ENCODE peak calls at places on chromosomes 1 and 21, in ten cellular contexts. One of them, this sample, is unnamed.

GRCh38 chr1:64915381-64916274 is 50.7 kb downstream of the JAK1 start:
- DNase-seq in NCI-H1092 treated with DMSO at 0.1 percent for 48 hours: no peak
- DNase-seq in activated T-cell treated with anti-CD3 and anti-CD28 coated beads, Interleukin-2, amount 50 U/mL, for 72 hours: no peak
- DNase-seq in NB4: no peak
- DNase-seq in astrocyte of the spinal cord: peak; percentile 80
- DNase-seq in AG20443: peak; percentile 22
- DNase-seq in GM23338: peak; percentile 40
- DNase-seq in DMS153: no peak
- DNase-seq in prostate gland: no peak
- DNase-seq in lower lobe of right lung: no peak
- DNase-seq in this sample: peak; percentile 70

GRCh38 chr1:75908717-75909152 is 23.5 kb downstream of the ASB17 start:
- DNase-seq in NB4: peak; percentile 51
- DNase-seq in NCI-H1092 treated with DMSO at 0.1 percent for 48 hours: no peak
- DNase-seq in activated T-cell treated with anti-CD3 and anti-CD28 coated beads, Interleukin-2, amount 50 U/mL, for 72 hours: no peak
- DNase-seq in astrocyte of the spinal cord: peak; percentile 39
- DNase-seq in DMS153: peak; percentile 2
- DNase-seq in lower lobe of right lung: no peak
- DNase-seq in GM23338: peak; percentile 82
- DNase-seq in AG20443: peak; percentile 9
- DNase-seq in prostate gland: no peak
- DNase-seq in this sample: peak; percentile 49

GRCh38 chr1:203017061-203017460 is 9.2 kb upstream of the PPFIA4 start:
- DNase-seq in lower lobe of right lung: no peak
- DNase-seq in GM23338: no peak
- DNase-seq in AG20443: no peak
- DNase-seq in NB4: no peak
- DNase-seq in NCI-H1092 treated with DMSO at 0.1 percent for 48 hours: no peak
- DNase-seq in prostate gland: no peak
- DNase-seq in activated T-cell treated with anti-CD3 and anti-CD28 coated beads, Interleukin-2, amount 50 U/mL, for 72 hours: no peak
- DNase-seq in DMS153: no peak
- DNase-seq in astrocyte of the spinal cord: no peak
- DNase-seq in this sample: no peak

GRCh38 chr1:204152310-204153044 is 633 bp upstream of the ETNK2 start:
- DNase-seq in GM23338: peak; percentile 38
- DNase-seq in DMS153: peak; percentile 9
- DNase-seq in lower lobe of right lung: peak; percentile 47
- DNase-seq in AG20443: no peak
- DNase-seq in NB4: no peak
- DNase-seq in astrocyte of the spinal cord: no peak
- DNase-seq in activated T-cell treated with anti-CD3 and anti-CD28 coated beads, Interleukin-2, amount 50 U/mL, for 72 hours: no peak
- DNase-seq in prostate gland: no peak
- DNase-seq in NCI-H1092 treated with DMSO at 0.1 percent for 48 hours: no peak
- DNase-seq in this sample: no peak

GRCh38 chr1:54069792-54070548 is 16.6 kb downstream of the TCEANC2 start:
- DNase-seq in DMS153: peak; percentile 26
- DNase-seq in AG20443: peak; percentile 66
- DNase-seq in prostate gland: no peak
- DNase-seq in lower lobe of right lung: no peak
- DNase-seq in GM23338: peak; percentile 56
- DNase-seq in NB4: peak; percentile 80
- DNase-seq in NCI-H1092 treated with DMSO at 0.1 percent for 48 hours: peak; percentile 43
- DNase-seq in astrocyte of the spinal cord: peak; percentile 69
- DNase-seq in activated T-cell treated with anti-CD3 and anti-CD28 coated beads, Interleukin-2, amount 50 U/mL, for 72 hours: no peak
- DNase-seq in this sample: peak; percentile 52

GRCh38 chr1:159510223-159510530 is 25.6 kb downstream of the OR10J5 start:
- DNase-seq in GM23338: no peak
- DNase-seq in NCI-H1092 treated with DMSO at 0.1 percent for 48 hours: no peak
- DNase-seq in lower lobe of right lung: no peak
- DNase-seq in astrocyte of the spinal cord: no peak
- DNase-seq in prostate gland: no peak
- DNase-seq in DMS153: no peak
- DNase-seq in AG20443: no peak
- DNase-seq in activated T-cell treated with anti-CD3 and anti-CD28 coated beads, Interleukin-2, amount 50 U/mL, for 72 hours: no peak
- DNase-seq in NB4: no peak
- DNase-seq in this sample: no peak

GRCh38 chr1:29217633-29218032 is 13.1 kb downstream of the MECR start:
- DNase-seq in astrocyte of the spinal cord: no peak
- DNase-seq in AG20443: no peak
- DNase-seq in GM23338: no peak
- DNase-seq in DMS153: no peak
- DNase-seq in activated T-cell treated with anti-CD3 and anti-CD28 coated beads, Interleukin-2, amount 50 U/mL, for 72 hours: no peak
- DNase-seq in lower lobe of right lung: no peak
- DNase-seq in prostate gland: no peak
- DNase-seq in NB4: no peak
- DNase-seq in NCI-H1092 treated with DMSO at 0.1 percent for 48 hours: no peak
- DNase-seq in this sample: no peak

GRCh38 chr21:17930102-17930501 is 110.9 kb upstream of the C21orf91 start:
- DNase-seq in GM23338: no peak
- DNase-seq in lower lobe of right lung: no peak
- DNase-seq in NB4: no peak
- DNase-seq in DMS153: no peak
- DNase-seq in activated T-cell treated with anti-CD3 and anti-CD28 coated beads, Interleukin-2, amount 50 U/mL, for 72 hours: no peak
- DNase-seq in prostate gland: no peak
- DNase-seq in astrocyte of the spinal cord: no peak
- DNase-seq in NCI-H1092 treated with DMSO at 0.1 percent for 48 hours: no peak
- DNase-seq in AG20443: no peak
- DNase-seq in this sample: no peak

GRCh38 chr1:40267767-40268187 is 9.7 kb downstream of the ZMPSTE24 start:
- DNase-seq in lower lobe of right lung: no peak
- DNase-seq in prostate gland: peak; percentile 32
- DNase-seq in GM23338: no peak
- DNase-seq in NB4: no peak
- DNase-seq in AG20443: peak; percentile 78
- DNase-seq in DMS153: no peak
- DNase-seq in astrocyte of the spinal cord: peak; percentile 91
- DNase-seq in activated T-cell treated with anti-CD3 and anti-CD28 coated beads, Interleukin-2, amount 50 U/mL, for 72 hours: no peak
- DNase-seq in NCI-H1092 treated with DMSO at 0.1 percent for 48 hours: no peak
- DNase-seq in this sample: peak; percentile 79

GRCh38 chr1:44318097-44319088 is 36.7 kb downstream of the ERI3 start:
- DNase-seq in GM23338: peak; percentile 95
- DNase-seq in prostate gland: no peak
- DNase-seq in NB4: peak; percentile 48
- DNase-seq in AG20443: peak; percentile 72
- DNase-seq in lower lobe of right lung: no peak
- DNase-seq in activated T-cell treated with anti-CD3 and anti-CD28 coated beads, Interleukin-2, amount 50 U/mL, for 72 hours: peak; percentile 49
- DNase-seq in DMS153: peak; percentile 44
- DNase-seq in astrocyte of the spinal cord: peak; percentile 32
- DNase-seq in NCI-H1092 treated with DMSO at 0.1 percent for 48 hours: peak; percentile 58
- DNase-seq in this sample: peak; percentile 16

GRCh38 chr21:28444567-28444966 is 548.1 kb downstream of the LTN1 start:
- DNase-seq in GM23338: no peak
- DNase-seq in DMS153: no peak
- DNase-seq in prostate gland: no peak
- DNase-seq in AG20443: peak; percentile 19
- DNase-seq in NB4: no peak
- DNase-seq in lower lobe of right lung: no peak
- DNase-seq in NCI-H1092 treated with DMSO at 0.1 percent for 48 hours: no peak
- DNase-seq in astrocyte of the spinal cord: no peak
- DNase-seq in activated T-cell treated with anti-CD3 and anti-CD28 coated beads, Interleukin-2, amount 50 U/mL, for 72 hours: no peak
- DNase-seq in this sample: no peak

GRCh38 chr1:180522204-180522497 is 19.8 kb upstream of the ACBD6 start:
- DNase-seq in NB4: no peak
- DNase-seq in DMS153: no peak
- DNase-seq in activated T-cell treated with anti-CD3 and anti-CD28 coated beads, Interleukin-2, amount 50 U/mL, for 72 hours: no peak
- DNase-seq in AG20443: no peak
- DNase-seq in astrocyte of the spinal cord: no peak
- DNase-seq in NCI-H1092 treated with DMSO at 0.1 percent for 48 hours: no peak
- DNase-seq in prostate gland: peak; percentile 79
- DNase-seq in lower lobe of right lung: no peak
- DNase-seq in GM23338: peak; percentile 78
- DNase-seq in this sample: no peak

GRCh38 chr1:24694380-24694843 is 50.8 kb upstream of the CLIC4 start:
- DNase-seq in lower lobe of right lung: peak; percentile 47
- DNase-seq in astrocyte of the spinal cord: no peak
- DNase-seq in AG20443: peak; percentile 51
- DNase-seq in prostate gland: no peak
- DNase-seq in GM23338: no peak
- DNase-seq in DMS153: peak; percentile 93
- DNase-seq in activated T-cell treated with anti-CD3 and anti-CD28 coated beads, Interleukin-2, amount 50 U/mL, for 72 hours: no peak
- DNase-seq in NCI-H1092 treated with DMSO at 0.1 percent for 48 hours: peak; percentile 83
- DNase-seq in NB4: no peak
- DNase-seq in this sample: no peak

GRCh38 chr1:66613187-66613586 is 79.2 kb downstream of the SGIP1 start:
- DNase-seq in astrocyte of the spinal cord: peak; percentile 33
- DNase-seq in prostate gland: no peak
- DNase-seq in lower lobe of right lung: no peak
- DNase-seq in NB4: no peak
- DNase-seq in DMS153: no peak
- DNase-seq in activated T-cell treated with anti-CD3 and anti-CD28 coated beads, Interleukin-2, amount 50 U/mL, for 72 hours: no peak
- DNase-seq in AG20443: no peak
- DNase-seq in GM23338: no peak
- DNase-seq in NCI-H1092 treated with DMSO at 0.1 percent for 48 hours: no peak
- DNase-seq in this sample: no peak

GRCh38 chr1:149888999-149889289 is 10.4 kb upstream of the BOLA1 start:
- DNase-seq in NB4: no peak
- DNase-seq in GM23338: no peak
- DNase-seq in DMS153: no peak
- DNase-seq in activated T-cell treated with anti-CD3 and anti-CD28 coated beads, Interleukin-2, amount 50 U/mL, for 72 hours: no peak
- DNase-seq in NCI-H1092 treated with DMSO at 0.1 percent for 48 hours: no peak
- DNase-seq in prostate gland: peak; percentile 38
- DNase-seq in astrocyte of the spinal cord: peak; percentile 53
- DNase-seq in lower lobe of right lung: no peak
- DNase-seq in AG20443: peak; percentile 23
- DNase-seq in this sample: no peak

GRCh38 chr1:35605071-35605881 is 32.2 kb downstream of the TFAP2E start:
- DNase-seq in lower lobe of right lung: no peak
- DNase-seq in AG20443: no peak
- DNase-seq in activated T-cell treated with anti-CD3 and anti-CD28 coated beads, Interleukin-2, amount 50 U/mL, for 72 hours: no peak
- DNase-seq in prostate gland: no peak
- DNase-seq in GM23338: no peak
- DNase-seq in DMS153: no peak
- DNase-seq in NCI-H1092 treated with DMSO at 0.1 percent for 48 hours: no peak
- DNase-seq in astrocyte of the spinal cord: peak; percentile 16
- DNase-seq in NB4: no peak
- DNase-seq in this sample: no peak

GRCh38 chr1:199687321-199687720 is 340.2 kb upstream of the NR5A2 start:
- DNase-seq in GM23338: peak; percentile 46
- DNase-seq in AG20443: no peak
- DNase-seq in NB4: no peak
- DNase-seq in NCI-H1092 treated with DMSO at 0.1 percent for 48 hours: no peak
- DNase-seq in lower lobe of right lung: no peak
- DNase-seq in DMS153: no peak
- DNase-seq in astrocyte of the spinal cord: peak; percentile 28
- DNase-seq in activated T-cell treated with anti-CD3 and anti-CD28 coated beads, Interleukin-2, amount 50 U/mL, for 72 hours: no peak
- DNase-seq in prostate gland: no peak
- DNase-seq in this sample: no peak

GRCh38 chr1:37471345-37472231 is 2.8 kb upstream of the ZC3H12A start:
- DNase-seq in lower lobe of right lung: peak; percentile 77
- DNase-seq in prostate gland: peak; percentile 81
- DNase-seq in NB4: peak; percentile 82
- DNase-seq in DMS153: peak; percentile 39
- DNase-seq in GM23338: peak; percentile 64
- DNase-seq in activated T-cell treated with anti-CD3 and anti-CD28 coated beads, Interleukin-2, amount 50 U/mL, for 72 hours: no peak
- DNase-seq in NCI-H1092 treated with DMSO at 0.1 percent for 48 hours: peak; percentile 7
- DNase-seq in astrocyte of the spinal cord: peak; percentile 93
- DNase-seq in AG20443: peak; percentile 95
- DNase-seq in this sample: peak; percentile 95

GRCh38 chr1:236565530-236565929 is 38.8 kb downstream of the HEATR1 start:
- DNase-seq in DMS153: no peak
- DNase-seq in prostate gland: no peak
- DNase-seq in lower lobe of right lung: no peak
- DNase-seq in GM23338: peak; percentile 6
- DNase-seq in astrocyte of the spinal cord: no peak
- DNase-seq in activated T-cell treated with anti-CD3 and anti-CD28 coated beads, Interleukin-2, amount 50 U/mL, for 72 hours: no peak
- DNase-seq in AG20443: no peak
- DNase-seq in NB4: no peak
- DNase-seq in NCI-H1092 treated with DMSO at 0.1 percent for 48 hours: no peak
- DNase-seq in this sample: no peak

This sample was measured in kidney glomerular epithelial cell.